ENCODE peak calls at places on chromosomes 12 and 14, in nine cellular contexts. S, W, G, T, X, A, C, I and N are unnamed samples.

GRCh38 chr12:42442328-42442759 is 116.4 kb downstream of the PPHLN1 start:
- DNase-seq in T (no peak), I (no peak), W (no peak), A (no peak), S (no peak), X (no peak), C (no peak), G (no peak), N (no peak)

GRCh38 chr14:20684662-20685456 is 499 bp downstream of the RNASE4 start:
- DNase-seq in T (no peak), X (no peak), I (peak), A (no peak), C (no peak), W (peak), G (no peak), S (no peak), N (no peak)

GRCh38 chr12:68271346-68271745 is 17.9 kb upstream of the IL22 start:
- DNase-seq in T (no peak), C (no peak), X (no peak), A (no peak), S (no peak), W (peak), G (no peak), I (peak), N (no peak)

GRCh38 chr12:109255377-109255776 is 53.7 kb downstream of the FOXN4 start:
- DNase-seq in C (no peak), S (no peak), W (peak), T (no peak), G (no peak), I (peak), A (no peak), X (no peak), N (no peak)

GRCh38 chr12:79559591-79559990 is 131.2 kb downstream of the PAWR start:
- DNase-seq in T (no peak), I (no peak), X (no peak), C (no peak), S (no peak), G (no peak), A (no peak), W (peak), N (no peak)

GRCh38 chr12:51082561-51083139 is 746 bp downstream of the CSRNP2 start:
- DNase-seq in W (peak), I (peak), C (peak), T (no peak), G (peak), S (no peak), A (no peak), X (no peak), N (no peak)

GRCh38 chr12:122875590-122876220 is 20.2 kb downstream of the VPS37B start:
- DNase-seq in G (peak), W (no peak), A (no peak), T (no peak), S (no peak), X (peak), C (peak), I (peak), N (peak)

GRCh38 chr14:102805454-102805891 is 28.2 kb downstream of the TRAF3 start:
- DNase-seq in A (no peak), T (no peak), I (peak), G (no peak), C (peak), W (peak), S (no peak), X (peak), N (peak)

GRCh38 chr12:13964666-13965065 is 16.7 kb downstream of the GRIN2B start:
- DNase-seq in G (no peak), T (no peak), S (no peak), A (no peak), C (no peak), W (no peak), I (no peak), X (no peak), N (no peak)

GRCh38 chr12:39033789-39034188 is 128.4 kb upstream of the CPNE8 start:
- DNase-seq in S (no peak), G (no peak), A (no peak), X (no peak), C (no peak), W (no peak), I (no peak), T (no peak), N (no peak)

DNA sequence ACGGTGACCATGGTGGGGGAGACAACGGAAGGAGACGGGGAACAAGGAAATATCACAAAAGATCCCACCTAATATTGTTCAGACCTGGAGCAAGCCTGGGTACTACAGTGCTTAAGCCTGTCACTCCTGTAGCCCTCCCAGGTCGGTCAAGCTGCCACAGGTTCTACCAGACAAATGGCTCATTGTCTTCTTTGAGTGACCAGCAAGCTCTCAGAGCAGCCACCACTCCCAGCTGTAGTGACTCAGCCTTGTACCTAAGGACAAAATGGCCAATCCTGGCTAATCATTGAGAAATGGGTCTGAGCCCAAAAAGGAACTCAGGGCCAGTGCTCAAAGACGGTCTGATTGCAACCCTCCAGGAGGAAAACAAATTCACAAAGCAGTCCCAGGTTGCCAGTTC is 238.4 kb upstream of the NOS1 start:
- DNase-seq in S (no peak), W (no peak), C (no peak), I (no peak), T (no peak), G (no peak), A (no peak), X (no peak), N (no peak)
- TF ChIP-seq CTCF in S (no peak), W (no peak), C (no peak), I (no peak), T (no peak), G (no peak), A (no peak), X (no peak), N (no peak)

GRCh38 chr14:22220427-22220826 is 368.6 kb downstream of the DAD1 start:
- DNase-seq in C (no peak), S (no peak), X (no peak), A (no peak), G (no peak), W (peak), I (peak), T (no peak), N (no peak)
- TF ChIP-seq CTCF in C (no peak), S (no peak), X (no peak), A (no peak), G (no peak), W (peak), I (no peak), T (peak), N (no peak)

GRCh38 chr12:9647825-9648700 is 21.4 kb upstream of the CLEC2D start:
- DNase-seq in G (peak), W (peak), X (peak), C (peak), S (peak), T (peak), A (peak), I (peak), N (peak)
- TF ChIP-seq CTCF in G (no peak), W (no peak), X (no peak), C (no peak), S (no peak), T (no peak), A (no peak), I (no peak), N (no peak)

DNA sequence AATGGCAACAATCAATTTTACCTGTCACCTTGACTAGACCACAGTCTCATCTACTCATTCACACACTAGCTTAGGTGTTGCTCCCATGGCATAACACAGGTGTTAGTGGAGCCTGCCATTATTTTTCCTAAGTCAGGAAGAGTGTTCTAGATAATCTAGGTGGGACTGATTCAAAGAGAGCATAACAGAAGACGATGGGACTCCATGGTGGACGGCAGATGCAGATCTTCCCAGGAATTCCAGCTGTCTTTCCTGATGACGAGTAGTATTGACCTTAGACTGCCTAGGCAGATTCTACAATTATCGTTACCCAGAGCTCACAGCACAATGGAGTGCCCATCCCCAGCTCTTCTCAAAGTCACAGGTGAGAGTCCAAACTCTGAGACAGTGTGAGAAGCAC is 589.0 kb downstream of the TMEM121 start:
- DNase-seq in A (no peak), W (no peak), S (no peak), T (no peak), X (no peak), G (no peak), C (no peak), I (no peak), N (no peak)
- TF ChIP-seq CTCF in A (no peak), W (no peak), S (no peak), T (no peak), X (no peak), G (no peak), C (no peak), I (no peak), N (no peak)

GRCh38 chr14:74389980-74390379 is 36.0 kb downstream of the SYNDIG1L start:
- DNase-seq in C (no peak), W (no peak), S (no peak), I (no peak), X (no peak), G (no peak), T (no peak), A (no peak), N (no peak)

GRCh38 chr14:74395094-74395493 is 30.9 kb downstream of the SYNDIG1L start:
- DNase-seq in S (no peak), W (no peak), I (no peak), C (no peak), G (no peak), A (no peak), X (no peak), T (no peak), N (no peak)

GRCh38 chr14:74391479-74391878 is 34.5 kb downstream of the SYNDIG1L start:
- DNase-seq in C (no peak), T (no peak), W (no peak), G (no peak), S (no peak), I (no peak), A (no peak), X (no peak), N (no peak)

GRCh38 chr14:74392616-74393570 is 33.1 kb downstream of the SYNDIG1L start:
- DNase-seq in A (no peak), G (no peak), C (no peak), I (no peak), T (no peak), W (no peak), S (no peak), X (no peak), N (no peak)

GRCh38 chr14:74394549-74394948 is 31.5 kb downstream of the SYNDIG1L start:
- DNase-seq in I (no peak), A (no peak), G (no peak), C (no peak), X (no peak), W (no peak), T (no peak), S (no peak), N (no peak)
- TF ChIP-seq CTCF in I (no peak), A (no peak), G (no peak), C (no peak), X (no peak), W (no peak), T (no peak), S (no peak), N (no peak)

GRCh38 chr12:88946377-88946997 is 366.2 kb upstream of the KITLG start:
- DNase-seq in T (no peak), W (peak), A (no peak), G (no peak), S (no peak), C (no peak), X (no peak), I (peak), N (no peak)

GRCh38 chr12:88951177-88951576 is 370.9 kb upstream of the KITLG start:
- DNase-seq in A (no peak), C (no peak), I (no peak), X (no peak), S (no peak), G (no peak), W (no peak), T (no peak), N (no peak)

GRCh38 chr12:88945041-88945732 is 364.9 kb upstream of the KITLG start:
- DNase-seq in A (no peak), C (no peak), W (peak), G (no peak), S (no peak), I (peak), X (no peak), T (no peak), N (no peak)

GRCh38 chr12:88944403-88944802 is 364.1 kb upstream of the KITLG start:
- DNase-seq in G (no peak), A (no peak), I (peak), S (no peak), T (no peak), W (peak), C (no peak), X (no peak), N (no peak)

GRCh38 chr12:88947486-88948043 is 367.3 kb upstream of the KITLG start:
- DNase-seq in A (no peak), W (no peak), G (no peak), S (no peak), I (no peak), C (no peak), T (no peak), X (no peak), N (no peak)
- TF ChIP-seq CTCF in A (no peak), W (no peak), G (no peak), S (no peak), I (no peak), C (no peak), T (no peak), X (no peak), N (no peak)

DNA sequence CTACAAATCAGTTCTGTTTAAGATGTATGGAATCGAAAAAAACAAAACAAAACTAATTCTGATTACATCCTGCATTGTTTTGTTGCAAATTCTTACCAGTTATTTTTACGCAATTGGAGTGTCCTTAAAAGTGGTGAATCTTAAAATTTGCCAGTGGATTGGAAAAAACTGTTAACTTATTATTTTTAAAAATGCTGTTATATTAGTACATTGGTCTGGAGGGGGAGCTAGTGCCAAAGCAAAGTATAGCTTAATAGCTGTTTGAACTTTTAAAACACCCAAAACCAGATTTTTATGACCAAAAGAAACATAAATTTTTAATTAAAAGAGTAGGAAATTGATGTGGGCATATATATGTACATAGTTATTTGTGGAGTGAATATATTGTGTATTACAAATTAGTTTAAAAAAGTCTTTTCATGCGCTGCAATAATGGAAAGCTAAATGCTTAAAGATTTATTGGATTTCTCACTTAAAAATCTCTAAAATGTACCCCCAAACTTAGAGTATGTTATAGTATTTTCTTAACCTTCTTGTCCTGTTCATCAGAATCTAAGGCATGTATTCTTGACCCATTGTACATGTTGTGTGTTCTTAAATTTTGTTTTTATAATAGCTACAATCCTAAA is 2.5 kb downstream of the FUT8 start:
- DNase-seq in S (no peak), A (no peak), X (no peak), I (peak), W (peak), C (no peak), T (no peak), G (no peak), N (peak)
- TF ChIP-seq CTCF in S (peak), A (no peak), X (peak), I (peak), W (peak), C (peak), T (peak), G (peak), N (peak)

GRCh38 chr12:115898670-115899069 is 378.8 kb downstream of the MED13L start:
- DNase-seq in W (no peak), G (no peak), I (no peak), C (no peak), A (no peak), S (no peak), T (no peak), X (no peak), N (no peak)
- TF ChIP-seq CTCF in W (no peak), G (no peak), I (no peak), C (no peak), A (no peak), S (no peak), T (no peak), X (no peak), N (peak)

DNA sequence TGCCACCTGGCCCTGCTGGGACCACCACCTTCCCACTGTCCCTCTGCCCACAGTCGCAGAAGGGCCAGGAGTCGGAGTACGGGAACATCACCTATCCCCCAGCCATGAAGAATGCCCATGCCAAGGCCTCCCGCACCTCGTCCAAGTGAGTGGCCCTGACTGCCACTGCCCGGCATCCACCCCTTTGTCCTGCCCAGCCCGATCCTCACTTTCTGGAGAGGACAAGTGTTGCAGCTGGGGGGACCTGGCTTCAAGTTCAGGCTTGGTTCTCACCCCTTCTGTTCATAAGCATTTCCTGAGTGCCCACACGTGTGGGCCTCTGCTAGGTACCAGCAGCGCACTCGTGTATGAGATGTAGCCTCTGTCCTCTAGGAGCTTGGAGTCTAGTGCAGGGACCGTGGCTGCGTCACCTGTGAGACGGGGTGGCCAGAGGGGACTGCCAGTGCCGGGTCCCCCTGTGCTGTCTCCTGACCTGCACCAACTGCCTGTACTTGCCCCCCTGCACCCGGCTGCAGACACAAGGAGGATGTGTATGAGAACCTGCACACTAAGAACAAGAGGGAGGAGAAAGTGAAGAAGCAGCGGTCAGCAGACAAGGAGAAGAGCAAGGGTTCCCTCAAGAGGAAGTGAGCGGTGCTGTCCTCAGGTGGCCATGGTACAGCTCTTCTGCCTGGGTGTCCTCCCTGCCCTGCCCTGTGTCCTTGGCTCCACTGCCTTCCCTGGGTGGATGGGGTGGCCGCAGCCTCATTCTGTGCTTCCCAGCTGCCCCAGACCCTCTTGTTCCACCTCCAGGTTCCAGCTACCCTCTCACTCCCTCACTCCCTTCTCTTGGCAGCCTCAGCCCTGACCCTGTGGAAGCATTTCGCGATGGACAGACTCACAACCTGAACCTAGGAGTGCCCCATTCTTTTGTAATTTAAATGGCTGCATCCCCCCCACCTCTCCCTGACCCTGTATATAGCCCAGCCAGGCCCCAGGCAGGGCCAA is 9.4 kb downstream of the PTPN6 start:
- DNase-seq in X (peak), A (no peak), G (peak), S (no peak), C (peak), W (peak), I (peak), T (peak), N (peak)
- TF ChIP-seq CTCF in X (no peak), A (no peak), G (peak), S (no peak), C (peak), W (peak), I (no peak), T (no peak), N (peak)

DNA sequence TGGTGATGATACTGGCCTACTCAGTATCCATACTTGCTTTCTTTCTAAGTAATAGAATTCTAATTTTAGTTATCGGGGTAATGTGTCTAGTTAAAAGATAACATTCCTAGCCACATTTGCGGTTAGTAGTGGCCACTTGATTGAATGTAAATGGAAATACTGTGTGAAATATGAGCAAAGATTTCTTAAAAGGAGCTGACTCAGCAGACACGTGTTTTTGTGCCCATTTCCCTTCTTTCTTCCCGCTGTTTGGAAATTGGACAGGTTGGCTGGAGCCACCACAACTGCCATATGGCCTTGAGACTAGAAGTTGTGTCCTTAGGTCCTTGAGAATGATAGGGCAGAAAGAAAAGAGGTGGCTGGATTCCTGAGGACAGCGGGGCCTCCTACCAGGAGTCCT is 19.8 kb upstream of the DCD start:
- DNase-seq in G (no peak), I (no peak), T (no peak), C (no peak), A (no peak), S (no peak), W (no peak), X (no peak), N (no peak)
- TF ChIP-seq CTCF in G (no peak), I (no peak), T (no peak), C (no peak), A (no peak), S (no peak), W (no peak), X (no peak), N (no peak)